ENCODE peak calls at places on chromosomes 12 and 14, in eight cellular contexts. P is GM12892, K is NCI-H1092 treated with DMSO at 0.1 percent for 48 hours, W is NCI-H748 treated with DMSO at 0.1 percent for 48 hours, L is tibial nerve, R is hepatic stellate cell, N is MV-4-11, V is activated gamma-delta T cell treated with Interleukin-2 at 50 U/mL for 16 hours. A is an unnamed sample.

GRCh38 chr14:92391746-92392145 is 68.8 kb downstream of the SLC24A4 start:
- DNase-seq in P (no peak), N (peak), V (no peak), W (no peak), R (no peak), L (no peak), K (no peak), A (no peak)

GRCh38 chr12:120529641-120530314 is 820 bp upstream of the COQ5 start:
- DNase-seq in P (no peak), R (peak), L (no peak), V (no peak), K (peak), W (peak), N (peak), A (no peak)

GRCh38 chr12:30457621-30458289 is 237.9 kb downstream of the IPO8 start:
- DNase-seq in P (no peak), W (peak), K (peak), V (no peak), N (peak), L (no peak), R (peak), A (no peak)

GRCh38 chr12:88870000-88870737 is 289.9 kb upstream of the KITLG start:
- DNase-seq in P (no peak), L (no peak), W (no peak), K (no peak), R (no peak), N (no peak), V (no peak), A (no peak)

GRCh38 chr14:76314521-76314951 is 61.4 kb upstream of the ESRRB start:
- DNase-seq in K (no peak), R (no peak), P (no peak), L (no peak), V (no peak), W (no peak), N (no peak), A (no peak)

GRCh38 chr14:36067428-36068187 is 108.9 kb downstream of the PTCSC3 start:
- DNase-seq in W (peak), N (no peak), R (no peak), V (no peak), L (no peak), P (no peak), K (peak), A (no peak)

GRCh38 chr12:14988035-14988434 is 15.2 kb downstream of the PDE6H start:
- DNase-seq in P (no peak), L (no peak), N (peak), K (no peak), R (no peak), W (no peak), V (no peak), A (no peak)

GRCh38 chr14:58199726-58200479 is at the start of gene ACTR10:
- DNase-seq in P (peak), L (peak), V (peak), K (peak), N (peak), W (peak), R (peak), A (peak)

GRCh38 chr12:85828576-85828975 is 7.6 kb downstream of the RASSF9 start:
- DNase-seq in W (no peak), P (no peak), V (no peak), N (no peak), R (no peak), L (no peak), K (no peak), A (no peak)

GRCh38 chr12:105205322-105206048 is 30.5 kb downstream of the APPL2 start:
- DNase-seq in V (no peak), P (no peak), W (no peak), L (no peak), K (peak), N (no peak), R (no peak), A (no peak)

GRCh38 chr12:118958520-118958919 is 22.8 kb upstream of the SRRM4 start:
- DNase-seq in N (no peak), K (no peak), V (no peak), W (peak), R (no peak), P (no peak), L (no peak), A (no peak)

GRCh38 chr12:116358850-116359761 is 81.6 kb upstream of the MED13L start:
- DNase-seq in R (peak), V (peak), W (peak), L (peak), P (peak), K (peak), N (peak), A (peak)

GRCh38 chr12:57085999-57086950 is 2.6 kb upstream of the NAB2 start:
- DNase-seq in V (peak), P (no peak), K (peak), R (peak), W (no peak), L (no peak), N (peak), A (no peak)

GRCh38 chr12:57046947-57047890 is 2.7 kb downstream of the MYO1A start:
- DNase-seq in V (no peak), W (no peak), L (no peak), P (no peak), K (no peak), N (peak), R (no peak), A (peak)

GRCh38 chr14:102280376-102280962 is 24.5 kb downstream of the MOK start:
- DNase-seq in N (no peak), K (no peak), P (no peak), R (peak), L (no peak), V (no peak), W (no peak), A (no peak)

GRCh38 chr12:32265920-32266319 is 133.4 kb upstream of the FGD4 start:
- DNase-seq in V (no peak), L (no peak), K (no peak), P (no peak), W (no peak), R (no peak), N (peak), A (no peak)

GRCh38 chr14:105099778-105100177 is 34.5 kb upstream of the GPR132 start:
- DNase-seq in R (no peak), P (no peak), W (no peak), N (peak), K (no peak), V (no peak), L (no peak), A (no peak)

GRCh38 chr14:98711453-98711852 is 560.5 kb downstream of the BCL11B start:
- DNase-seq in L (no peak), W (no peak), R (no peak), N (peak), V (no peak), P (no peak), K (no peak), A (no peak)

GRCh38 chr12:26473291-26473690 is 277.9 kb downstream of the SSPN start:
- DNase-seq in N (peak), L (no peak), R (no peak), W (no peak), K (no peak), P (peak), V (no peak), A (no peak)

GRCh38 chr14:65098586-65098985 is 3.7 kb downstream of the MAX start:
- DNase-seq in P (no peak), W (no peak), L (no peak), K (no peak), V (no peak), R (no peak), N (peak), A (no peak)

GRCh38 chr12:106883421-106883820 is 72.3 kb upstream of the TMEM263 start:
- DNase-seq in V (no peak), R (no peak), N (no peak), P (no peak), L (no peak), K (no peak), W (no peak), A (no peak)

GRCh38 chr14:103522028-103522581 is 525 bp downstream of the CKB start:
- DNase-seq in L (no peak), W (peak), K (peak), P (no peak), R (no peak), N (no peak), V (no peak), A (no peak)

GRCh38 chr14:59998575-59998974 is 78.6 kb downstream of the LRRC9 start:
- DNase-seq in P (no peak), V (no peak), L (no peak), K (no peak), R (no peak), N (no peak), W (no peak), A (no peak)

GRCh38 chr12:68871899-68872298 is 61.1 kb downstream of the CPM start:
- DNase-seq in P (no peak), R (no peak), W (no peak), V (no peak), L (no peak), K (peak), N (peak), A (no peak)

GRCh38 chr14:89432226-89432625 is 15.2 kb upstream of the FOXN3 start:
- DNase-seq in K (no peak), R (no peak), N (no peak), V (no peak), L (no peak), W (peak), P (no peak), A (no peak)

GRCh38 chr14:94648801-94649200 is 36.6 kb downstream of the SERPINA3 start:
- DNase-seq in L (no peak), V (no peak), K (no peak), N (no peak), W (no peak), R (no peak), P (no peak), A (no peak)

GRCh38 chr12:120261951-120262851 is 3.3 kb downstream of the PXN start:
- DNase-seq in P (no peak), R (no peak), W (no peak), V (no peak), L (no peak), K (no peak), N (no peak), A (no peak)

GRCh38 chr12:29516431-29516875 is 19.0 kb upstream of the OVCH1 start:
- DNase-seq in N (no peak), L (no peak), W (no peak), R (peak), P (no peak), V (no peak), K (no peak), A (no peak)

GRCh38 chr12:16187684-16188083 is 89.8 kb downstream of the SLC15A5 start:
- DNase-seq in K (peak), L (no peak), V (no peak), N (no peak), W (peak), R (no peak), P (no peak), A (no peak)

GRCh38 chr12:91078501-91078900 is 20.7 kb upstream of the KERA start:
- DNase-seq in L (no peak), W (no peak), K (no peak), N (no peak), R (no peak), V (no peak), P (no peak), A (no peak)

GRCh38 chr12:92288533-92288932 is 142.9 kb upstream of the BTG1 start:
- DNase-seq in K (no peak), R (no peak), W (no peak), V (no peak), P (no peak), N (no peak), L (peak), A (no peak)

GRCh38 chr14:101783260-101784016 is 21.9 kb downstream of the PPP2R5C start:
- DNase-seq in W (no peak), V (no peak), K (no peak), L (no peak), P (no peak), R (no peak), N (no peak), A (no peak)

GRCh38 chr12:83823386-83824045 is 1089.1 kb downstream of the SLC6A15 start:
- DNase-seq in W (no peak), P (peak), K (peak), L (no peak), R (no peak), N (peak), V (no peak), A (no peak)

GRCh38 chr12:93098077-93098476 is 169.0 kb upstream of the EEA1 start:
- DNase-seq in V (peak), W (peak), L (peak), R (no peak), K (no peak), N (peak), P (peak), A (peak)

GRCh38 chr12:108972226-108972757 is 48.6 kb downstream of the SVOP start:
- DNase-seq in P (no peak), V (no peak), N (no peak), R (no peak), L (no peak), W (peak), K (no peak), A (no peak)

GRCh38 chr12:102681747-102682146 is 201.4 kb upstream of the IGF1 start:
- DNase-seq in R (no peak), K (no peak), V (no peak), L (no peak), W (no peak), P (no peak), N (no peak), A (no peak)

GRCh38 chr12:41596190-41596589 is 408.1 kb downstream of the PDZRN4 start:
- DNase-seq in L (no peak), K (no peak), V (no peak), P (no peak), N (no peak), R (no peak), W (no peak), A (no peak)

A was measured in activated CD8-positive, alpha-beta memory T cell treated with anti-CD3 and anti-CD28 coated beads for 48 hours.